ENCODE peak calls at places on chromosomes 11 and 22, in four cellular contexts. One of them, this sample, is unnamed.

GRCh38 chr11:112268406-112268805 is 7.7 kb upstream of the PLET1 start:
- DNase-seq in uterus: no peak
- DNase-seq in tibial nerve: no peak
- DNase-seq in left ventricle myocardium inferior: no peak
- DNase-seq in this sample: no peak

GRCh38 chr11:48109046-48109666 is 107.5 kb upstream of the OR4B1 start:
- DNase-seq in left ventricle myocardium inferior: no peak
- DNase-seq in uterus: no peak
- DNase-seq in tibial nerve: no peak
- DNase-seq in this sample: peak

GRCh38 chr22:43333156-43333555 is 10.0 kb downstream of the SCUBE1 start:
- DNase-seq in left ventricle myocardium inferior: no peak
- DNase-seq in tibial nerve: no peak
- DNase-seq in uterus: no peak
- DNase-seq in this sample: no peak

GRCh38 chr11:32729976-32730375 is 64.5 kb downstream of the CCDC73 start:
- DNase-seq in uterus: no peak
- DNase-seq in left ventricle myocardium inferior: no peak
- DNase-seq in tibial nerve: no peak
- DNase-seq in this sample: no peak

GRCh38 chr11:46352063-46352841 is 5.0 kb downstream of the DGKZ start:
- DNase-seq in uterus: no peak
- DNase-seq in left ventricle myocardium inferior: no peak
- DNase-seq in tibial nerve: no peak
- DNase-seq in this sample: no peak

GRCh38 chr11:45176996-45177395 is 30.6 kb downstream of the PRDM11 start:
- DNase-seq in tibial nerve: no peak
- DNase-seq in left ventricle myocardium inferior: no peak
- DNase-seq in uterus: no peak
- DNase-seq in this sample: no peak

GRCh38 chr11:86737752-86738151 is 62.6 kb upstream of the PRSS23 start:
- DNase-seq in left ventricle myocardium inferior: no peak
- DNase-seq in tibial nerve: no peak
- DNase-seq in uterus: no peak
- DNase-seq in this sample: no peak

GRCh38 chr11:83011333-83012167 is 60.1 kb downstream of the RAB30 start:
- DNase-seq in uterus: no peak
- DNase-seq in tibial nerve: no peak
- DNase-seq in left ventricle myocardium inferior: no peak
- DNase-seq in this sample: no peak

GRCh38 chr11:115452245-115452644 is 52.0 kb downstream of the CADM1 start:
- DNase-seq in uterus: no peak
- DNase-seq in left ventricle myocardium inferior: no peak
- DNase-seq in tibial nerve: no peak
- DNase-seq in this sample: no peak

GRCh38 chr11:116857936-116858335 is 20.5 kb upstream of the APOA1 start:
- DNase-seq in uterus: no peak
- DNase-seq in left ventricle myocardium inferior: no peak
- DNase-seq in tibial nerve: no peak
- DNase-seq in this sample: no peak

GRCh38 chr11:103910721-103911120 is 125.7 kb upstream of the DDI1 start:
- DNase-seq in left ventricle myocardium inferior: no peak
- DNase-seq in tibial nerve: no peak
- DNase-seq in uterus: no peak
- DNase-seq in this sample: no peak

GRCh38 chr11:134637091-134638015 is 225.3 kb upstream of the B3GAT1 start:
- DNase-seq in left ventricle myocardium inferior: no peak
- DNase-seq in tibial nerve: no peak
- DNase-seq in uterus: no peak
- DNase-seq in this sample: peak

GRCh38 chr11:69558519-69558941 is 77.1 kb downstream of the LINC01488 start:
- DNase-seq in uterus: no peak
- DNase-seq in tibial nerve: no peak
- DNase-seq in left ventricle myocardium inferior: no peak
- DNase-seq in this sample: peak

GRCh38 chr11:69497221-69497787 is 15.8 kb downstream of the LINC01488 start:
- DNase-seq in uterus: peak
- DNase-seq in left ventricle myocardium inferior: peak
- DNase-seq in tibial nerve: peak
- DNase-seq in this sample: peak

GRCh38 chr11:123065634-123066033 is 3.7 kb upstream of the HSPA8 start:
- DNase-seq in tibial nerve: no peak
- DNase-seq in left ventricle myocardium inferior: no peak
- DNase-seq in uterus: no peak
- DNase-seq in this sample: no peak

GRCh38 chr22:36075230-36075629 is 46.6 kb upstream of the RBFOX2 start:
- DNase-seq in left ventricle myocardium inferior: no peak
- DNase-seq in uterus: no peak
- DNase-seq in tibial nerve: no peak
- DNase-seq in this sample: no peak

GRCh38 chr11:28521075-28521474 is 412.9 kb downstream of the METTL15 start:
- DNase-seq in tibial nerve: no peak
- DNase-seq in left ventricle myocardium inferior: no peak
- DNase-seq in uterus: no peak
- DNase-seq in this sample: no peak

GRCh38 chr11:112727341-112727841 is 233.8 kb upstream of the NCAM1 start:
- DNase-seq in uterus: peak
- DNase-seq in tibial nerve: no peak
- DNase-seq in left ventricle myocardium inferior: no peak
- DNase-seq in this sample: no peak

GRCh38 chr22:37228106-37229011 is 15.7 kb downstream of the RAC2 start:
- DNase-seq in left ventricle myocardium inferior: peak
- DNase-seq in uterus: no peak
- DNase-seq in tibial nerve: no peak
- DNase-seq in this sample: no peak

GRCh38 chr22:25148149-25148691 is 51.4 kb upstream of the CRYBB3 start:
- DNase-seq in left ventricle myocardium inferior: peak
- DNase-seq in uterus: no peak
- DNase-seq in tibial nerve: no peak
- DNase-seq in this sample: no peak

GRCh38 chr11:99260696-99261095 is 239.9 kb downstream of the CNTN5 start:
- DNase-seq in left ventricle myocardium inferior: no peak
- DNase-seq in uterus: no peak
- DNase-seq in tibial nerve: no peak
- DNase-seq in this sample: no peak

GRCh38 chr22:27381552-27381951 is 420.0 kb downstream of the MN1 start:
- DNase-seq in left ventricle myocardium inferior: no peak
- DNase-seq in uterus: no peak
- DNase-seq in tibial nerve: no peak
- DNase-seq in this sample: no peak

GRCh38 chr11:18617688-18618340 is 16.3 kb downstream of the SPTY2D1 start:
- DNase-seq in left ventricle myocardium inferior: no peak
- DNase-seq in uterus: no peak
- DNase-seq in tibial nerve: no peak
- DNase-seq in this sample: peak

GRCh38 chr11:39374963-39375698 is 2084.3 kb downstream of the LRRC4C start:
- DNase-seq in left ventricle myocardium inferior: no peak
- DNase-seq in tibial nerve: no peak
- DNase-seq in uterus: no peak
- DNase-seq in this sample: no peak

GRCh38 chr11:35764414-35764813 is 101.8 kb downstream of the TRIM44 start:
- DNase-seq in uterus: no peak
- DNase-seq in tibial nerve: no peak
- DNase-seq in left ventricle myocardium inferior: no peak
- DNase-seq in this sample: no peak

GRCh38 chr11:71232364-71232763 is 20.0 kb downstream of the SHANK2 start:
- DNase-seq in left ventricle myocardium inferior: no peak
- DNase-seq in uterus: no peak
- DNase-seq in tibial nerve: no peak
- DNase-seq in this sample: no peak

GRCh38 chr11:95625164-95626017 is 164.2 kb downstream of the FAM76B start:
- DNase-seq in uterus: no peak
- DNase-seq in tibial nerve: no peak
- DNase-seq in left ventricle myocardium inferior: no peak
- DNase-seq in this sample: no peak

GRCh38 chr22:19972251-19972650 is 30.6 kb upstream of the TXNRD2 start:
- DNase-seq in left ventricle myocardium inferior: no peak
- DNase-seq in uterus: no peak
- DNase-seq in tibial nerve: no peak
- DNase-seq in this sample: no peak
- H3K27ac ChIP-seq in left ventricle myocardium inferior: peak
- H3K27ac ChIP-seq in uterus: no peak
- H3K27ac ChIP-seq in tibial nerve: no peak
- H3K27ac ChIP-seq in this sample: no peak

GRCh38 chr11:128689586-128689945 is 4.3 kb upstream of the FLI1 start:
- DNase-seq in tibial nerve: no peak
- DNase-seq in left ventricle myocardium inferior: no peak
- DNase-seq in uterus: no peak
- DNase-seq in this sample: no peak

GRCh38 chr11:128692750-128693578 is 908 bp upstream of the FLI1 start:
- DNase-seq in uterus: no peak
- DNase-seq in tibial nerve: no peak
- DNase-seq in left ventricle myocardium inferior: no peak
- DNase-seq in this sample: no peak

GRCh38 chr11:128689946-128690745 is 3.7 kb upstream of the FLI1 start:
- DNase-seq in tibial nerve: no peak
- DNase-seq in uterus: no peak
- DNase-seq in left ventricle myocardium inferior: no peak
- DNase-seq in this sample: no peak

GRCh38 chr11:128690746-128691091 is 3.2 kb upstream of the FLI1 start:
- DNase-seq in left ventricle myocardium inferior: no peak
- DNase-seq in uterus: no peak
- DNase-seq in tibial nerve: no peak
- DNase-seq in this sample: no peak

GRCh38 chr11:128691802-128692749 is 1.8 kb upstream of the FLI1 start:
- DNase-seq in uterus: no peak
- DNase-seq in tibial nerve: no peak
- DNase-seq in left ventricle myocardium inferior: no peak
- DNase-seq in this sample: no peak
- H3K4me3 ChIP-seq in uterus: peak
- H3K4me3 ChIP-seq in tibial nerve: peak
- H3K4me3 ChIP-seq in left ventricle myocardium inferior: peak
- H3K4me3 ChIP-seq in this sample: peak

GRCh38 chr11:64757549-64758329 is 2.0 kb downstream of the PYGM start:
- DNase-seq in uterus: no peak
- DNase-seq in tibial nerve: no peak
- DNase-seq in left ventricle myocardium inferior: no peak
- DNase-seq in this sample: peak
- H3K27ac ChIP-seq in uterus: no peak
- H3K27ac ChIP-seq in tibial nerve: no peak
- H3K27ac ChIP-seq in left ventricle myocardium inferior: no peak
- H3K27ac ChIP-seq in this sample: no peak

GRCh38 chr11:109970516-109971183 is 122.5 kb upstream of the ZC3H12C start:
- DNase-seq in tibial nerve: no peak
- DNase-seq in left ventricle myocardium inferior: no peak
- DNase-seq in uterus: no peak
- DNase-seq in this sample: no peak
- H3K4me3 ChIP-seq in tibial nerve: no peak
- H3K4me3 ChIP-seq in left ventricle myocardium inferior: no peak
- H3K4me3 ChIP-seq in uterus: no peak
- H3K4me3 ChIP-seq in this sample: no peak

GRCh38 chr11:6321961-6322362 is 1.7 kb upstream of the CAVIN3 start:
- DNase-seq in left ventricle myocardium inferior: no peak
- DNase-seq in tibial nerve: no peak
- DNase-seq in uterus: no peak
- DNase-seq in this sample: no peak
- H3K27ac ChIP-seq in left ventricle myocardium inferior: peak
- H3K27ac ChIP-seq in tibial nerve: peak
- H3K27ac ChIP-seq in uterus: peak
- H3K27ac ChIP-seq in this sample: peak

DNA sequence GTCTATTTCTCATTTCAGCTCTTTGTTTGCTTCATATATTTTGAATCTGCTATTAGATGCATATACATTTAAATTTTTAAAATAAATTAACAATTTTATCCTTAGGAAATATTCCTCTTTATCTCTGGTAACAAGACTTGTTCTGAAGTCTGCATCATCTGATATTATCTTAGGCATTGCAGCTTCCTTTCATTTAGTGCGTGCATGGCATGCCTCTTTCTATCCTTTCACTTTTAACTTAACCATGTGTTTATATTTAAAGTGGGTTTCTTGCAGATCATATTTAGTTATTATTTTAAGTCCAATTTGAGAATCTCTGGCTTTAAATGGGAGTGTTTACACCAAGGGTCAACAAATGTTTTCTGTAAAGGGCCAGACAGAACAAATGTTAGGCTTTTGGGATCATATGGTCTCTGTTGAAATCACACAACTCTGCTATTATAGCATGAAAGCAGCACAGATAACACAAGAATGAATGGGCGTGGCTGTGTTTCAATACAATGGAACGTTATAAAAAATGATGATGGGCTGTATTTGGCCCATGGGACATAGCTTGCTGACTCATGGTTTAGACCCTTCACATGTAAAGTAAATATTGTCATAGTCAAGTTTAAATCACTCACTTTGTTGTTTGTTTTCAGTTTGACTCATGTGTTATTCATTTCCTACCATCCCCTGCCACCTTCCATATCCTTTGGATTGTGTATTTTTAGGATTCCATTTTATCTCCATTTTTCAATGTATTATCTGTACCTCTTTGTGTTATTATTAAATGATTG is 83.9 kb upstream of the SNX19 start:
- DNase-seq in uterus: no peak
- DNase-seq in tibial nerve: no peak
- DNase-seq in left ventricle myocardium inferior: no peak
- DNase-seq in this sample: no peak
- H3K4me3 ChIP-seq in uterus: no peak
- H3K4me3 ChIP-seq in tibial nerve: no peak
- H3K4me3 ChIP-seq in left ventricle myocardium inferior: no peak
- H3K4me3 ChIP-seq in this sample: no peak

GRCh38 chr11:68315581-68315920 is 3.2 kb downstream of the LRP5 start:
- DNase-seq in left ventricle myocardium inferior: no peak
- DNase-seq in uterus: no peak
- DNase-seq in tibial nerve: no peak
- DNase-seq in this sample: no peak
- H3K27ac ChIP-seq in left ventricle myocardium inferior: peak
- H3K27ac ChIP-seq in uterus: peak
- H3K27ac ChIP-seq in tibial nerve: peak
- H3K27ac ChIP-seq in this sample: peak

GRCh38 chr22:23142546-23143105 is 836 bp upstream of the RSPH14 start:
- DNase-seq in left ventricle myocardium inferior: no peak
- DNase-seq in uterus: no peak
- DNase-seq in tibial nerve: no peak
- DNase-seq in this sample: no peak
- H3K4me3 ChIP-seq in left ventricle myocardium inferior: peak
- H3K4me3 ChIP-seq in uterus: no peak
- H3K4me3 ChIP-seq in tibial nerve: no peak
- H3K4me3 ChIP-seq in this sample: peak

GRCh38 chr22:49658902-49659280 is 168.8 kb downstream of the BRD1 start:
- DNase-seq in left ventricle myocardium inferior: no peak
- DNase-seq in tibial nerve: no peak
- DNase-seq in uterus: no peak
- DNase-seq in this sample: no peak
- H3K27ac ChIP-seq in left ventricle myocardium inferior: peak
- H3K27ac ChIP-seq in tibial nerve: no peak
- H3K27ac ChIP-seq in uterus: no peak
- H3K27ac ChIP-seq in this sample: no peak

This sample was measured in coronary artery.